ENCODE peak calls at places on chromosomes 1 and 21, in six cellular contexts. K is activated T-helper 2 cell treated with anti-CD3 and anti-CD28 coated beads, Interferon-gamma antibody, Interleukin-2, Interleukin-4, amounts not matched to agents 10 μg/mL and 5 μg/mL and 100 μg/mL, durations not matched to agents 14 hours and 24 hours and 36 hours; D is mesothelial cell of epicardium; A is astrocyte of the spinal cord; T is left cardiac atrium; E is NCI-H1694 treated with DMSO at 0.1 percent for 48 hours. J is an unnamed sample.

GRCh38 chr1:188958461-188959115 is 1519.1 kb downstream of the BRINP3 start:
- DNase-seq in K (no peak), D (no peak), A (peak), T (no peak), E (no peak), J (no peak)

GRCh38 chr21:43304621-43305335 is 122.2 kb downstream of the SIK1 start:
- DNase-seq in K (no peak), D (no peak), A (no peak), T (peak), E (no peak), J (no peak)

GRCh38 chr1:240149488-240150094 is 57.9 kb downstream of the FMN2 start:
- DNase-seq in K (no peak), D (no peak), A (peak), T (no peak), E (peak), J (no peak)

GRCh38 chr1:145690587-145691558 is 16.3 kb downstream of the PDZK1 start:
- DNase-seq in K (peak), D (no peak), A (peak), T (no peak), E (no peak), J (no peak)

GRCh38 chr1:212630159-212630900 is 21.8 kb downstream of the ATF3 start:
- DNase-seq in K (peak), D (no peak), A (no peak), T (peak), E (peak), J (peak)

GRCh38 chr1:4584471-4584870 is 69.9 kb upstream of the AJAP1 start:
- DNase-seq in K (no peak), D (no peak), A (no peak), T (no peak), E (no peak), J (no peak)

GRCh38 chr1:59596432-59596831 is 218.3 kb upstream of the HOOK1 start:
- DNase-seq in K (no peak), D (no peak), A (peak), T (peak), E (no peak), J (no peak)

GRCh38 chr1:106659490-106660244 is 396.8 kb upstream of the PRMT6 start:
- DNase-seq in K (no peak), D (no peak), A (no peak), T (no peak), E (no peak), J (no peak)

GRCh38 chr1:222582099-222582774 is 7.5 kb downstream of the TAF1A start:
- DNase-seq in K (no peak), D (no peak), A (no peak), T (no peak), E (no peak), J (no peak)

GRCh38 chr21:14403681-14404318 is 20.9 kb upstream of the HSPA13 start:
- DNase-seq in K (no peak), D (no peak), A (peak), T (no peak), E (peak), J (no peak)

GRCh38 chr1:25890249-25891034 is 14.9 kb upstream of the PAQR7 start:
- DNase-seq in K (no peak), D (no peak), A (peak), T (peak), E (no peak), J (peak)

GRCh38 chr1:31791131-31791858 is 24.5 kb downstream of the SPOCD1 start:
- DNase-seq in K (no peak), D (peak), A (no peak), T (no peak), E (no peak), J (no peak)

GRCh38 chr1:202516434-202516877 is 168.0 kb downstream of the PPP1R12B start:
- DNase-seq in K (no peak), D (no peak), A (no peak), T (no peak), E (no peak), J (no peak)

GRCh38 chr1:219438386-219438785 is 174.5 kb downstream of the ZC3H11B start:
- DNase-seq in K (no peak), D (no peak), A (no peak), T (no peak), E (no peak), J (no peak)

GRCh38 chr1:3657096-3657475 is 4.8 kb downstream of the TP73 start:
- DNase-seq in K (no peak), D (no peak), A (no peak), T (no peak), E (no peak), J (no peak)

GRCh38 chr1:9687876-9688582 is 36.5 kb downstream of the PIK3CD start:
- DNase-seq in K (no peak), D (no peak), A (peak), T (peak), E (no peak), J (peak)

GRCh38 chr1:27979151-27979858 is 19.5 kb downstream of the XKR8 start:
- DNase-seq in K (no peak), D (no peak), A (peak), T (no peak), E (peak), J (no peak)

GRCh38 chr1:57088689-57089088 is 122.9 kb upstream of the C8B start:
- DNase-seq in K (no peak), D (no peak), A (no peak), T (no peak), E (no peak), J (no peak)

GRCh38 chr1:71653952-71654351 is 573.1 kb upstream of the ZRANB2 start:
- DNase-seq in K (no peak), D (no peak), A (no peak), T (no peak), E (no peak), J (no peak)

GRCh38 chr1:98316286-98316685 is 345.2 kb upstream of the SNX7 start:
- DNase-seq in K (no peak), D (no peak), A (peak), T (no peak), E (no peak), J (no peak)